ENCODE peak calls at places on chromosomes 16 and 17, in four cellular contexts. L is body of pancreas; D is A549; G is CD8-positive, alpha-beta memory T cell. K is an unnamed sample.

GRCh38 chr17:10119203-10120112 is 78.9 kb downstream of the GAS7 start:
- DNase-seq in G (peak), L (peak), D (no peak), K (no peak)

GRCh38 chr16:85308585-85309540 is 196.6 kb upstream of the CIBAR2 start:
- DNase-seq in L (no peak), G (no peak), D (no peak), K (peak)

GRCh38 chr17:6548034-6548433 is 8.3 kb downstream of the PITPNM3 start:
- DNase-seq in D (no peak), G (no peak), L (no peak), K (no peak)

GRCh38 chr17:2239882-2240430 is 63.6 kb downstream of the SMG6 start:
- DNase-seq in D (peak), L (peak), G (no peak), K (no peak)

GRCh38 chr16:89646270-89646669 is 11.2 kb downstream of the CHMP1A start:
- DNase-seq in L (no peak), D (no peak), G (no peak), K (no peak)

GRCh38 chr17:53313746-53314145 is 509.0 kb upstream of the KIF2B start:
- DNase-seq in L (no peak), D (no peak), G (no peak), K (no peak)

GRCh38 chr17:21360048-21360447 is 16.1 kb upstream of the KCNJ12 start:
- DNase-seq in G (no peak), L (no peak), D (no peak), K (no peak)

GRCh38 chr17:63279498-63280230 is 166.4 kb downstream of the CYB561 start:
- DNase-seq in D (no peak), G (no peak), L (no peak), K (no peak)

GRCh38 chr17:17976931-17977570 is 4.4 kb downstream of the DRC3 start:
- DNase-seq in G (no peak), L (no peak), D (no peak), K (no peak)

GRCh38 chr17:51258756-51259573 is 884 bp downstream of the MBTD1 start:
- DNase-seq in G (no peak), L (peak), D (peak), K (peak)

GRCh38 chr17:63987616-63988478 is 10.3 kb upstream of the PRR29 start:
- DNase-seq in G (no peak), L (no peak), D (no peak), K (no peak)

GRCh38 chr16:8887952-8888560 is 5.9 kb downstream of the LITAFD start:
- DNase-seq in D (no peak), G (no peak), L (peak), K (peak)

GRCh38 chr17:43591750-43592562 is 45.8 kb upstream of the ETV4 start:
- DNase-seq in G (no peak), L (peak), D (no peak), K (peak)

GRCh38 chr17:35416659-35417058 is 15.6 kb downstream of the SLFN12 start:
- DNase-seq in L (no peak), D (no peak), G (no peak), K (no peak)

GRCh38 chr16:58409316-58409973 is 17.2 kb downstream of the GINS3 start:
- DNase-seq in L (peak), D (no peak), G (no peak), K (no peak)

GRCh38 chr17:61565213-61565612 is 25.8 kb downstream of the NACA2 start:
- DNase-seq in G (no peak), L (no peak), D (no peak), K (no peak)

GRCh38 chr17:78779848-78780247 is 2.2 kb downstream of the CYTH1 start:
- DNase-seq in G (no peak), L (peak), D (no peak), K (no peak)

GRCh38 chr16:19755268-19755667 is 37.2 kb downstream of the IQCK start:
- DNase-seq in L (no peak), D (no peak), G (no peak), K (no peak)

GRCh38 chr17:29667969-29668368 is 45.3 kb upstream of the CORO6 start:
- DNase-seq in G (no peak), L (no peak), D (no peak), K (no peak)

GRCh38 chr16:2436110-2436509 is 6.9 kb downstream of the CCNF start:
- DNase-seq in D (no peak), G (no peak), L (no peak), K (no peak)

GRCh38 chr17:57442914-57443571 is 186.7 kb downstream of the MSI2 start:
- DNase-seq in D (no peak), G (no peak), L (no peak), K (peak)

GRCh38 chr16:12319464-12320030 is 343.0 kb downstream of the SNX29 start:
- DNase-seq in L (peak), D (no peak), G (no peak), K (no peak)

GRCh38 chr16:87445486-87445885 is 47.3 kb downstream of the ZCCHC14 start:
- DNase-seq in L (no peak), D (no peak), G (no peak), K (no peak)

GRCh38 chr17:41539979-41540701 is 12.0 kb upstream of the KRT19 start:
- DNase-seq in L (no peak), D (no peak), G (no peak), K (no peak)

GRCh38 chr17:40953876-40954275 is 12.9 kb downstream of the KRT39 start:
- DNase-seq in G (no peak), D (no peak), L (peak), K (no peak)

GRCh38 chr16:30142672-30143346 is 19.8 kb upstream of the MAPK3 start:
- DNase-seq in L (no peak), G (no peak), D (no peak), K (no peak)

GRCh38 chr17:35088647-35088910 is 25.1 kb upstream of the RFFL start:
- DNase-seq in D (no peak), G (no peak), L (peak), K (no peak)

GRCh38 chr17:5209396-5209795 is 17.7 kb upstream of the ZNF594 start:
- DNase-seq in D (no peak), L (no peak), G (no peak), K (no peak)

GRCh38 chr17:7219812-7220592 is at the start of the genes ACADVL and DLG4:
- DNase-seq in D (peak), G (peak), L (peak), K (peak)

GRCh38 chr17:28018439-28019070 is 23.9 kb upstream of the NLK start:
- DNase-seq in L (no peak), G (no peak), D (no peak), K (no peak)

GRCh38 chr16:21626659-21627277 is 25.6 kb downstream of the IGSF6 start:
- DNase-seq in G (no peak), L (peak), D (no peak), K (no peak)

GRCh38 chr17:5629133-5629532 is 44.8 kb upstream of the NLRP1 start:
- DNase-seq in D (no peak), L (no peak), G (no peak), K (no peak)

GRCh38 chr17:77527394-77527793 is 386.6 kb downstream of the SEC14L1 start:
- DNase-seq in L (no peak), D (no peak), G (no peak), K (no peak)

GRCh38 chr16:50268352-50268751 is 2.0 kb downstream of the ADCY7 start:
- DNase-seq in G (no peak), D (no peak), L (no peak), K (peak)

GRCh38 chr16:50038756-50039529 is 13.9 kb downstream of the CNEP1R1 start:
- DNase-seq in G (no peak), L (peak), D (no peak), K (no peak)

GRCh38 chr16:16045311-16045710 is 95.9 kb downstream of the ABCC1 start:
- DNase-seq in G (no peak), L (no peak), D (no peak), K (no peak)

GRCh38 chr16:81493755-81494433 is 49.3 kb downstream of the CMIP start:
- DNase-seq in G (no peak), L (peak), D (peak), K (no peak)

GRCh38 chr16:1538804-1539520 is 5.5 kb downstream of the TMEM204 start:
- DNase-seq in G (no peak), D (no peak), L (no peak), K (no peak)

GRCh38 chr17:9116311-9116820 is 95.1 kb downstream of the NTN1 start:
- DNase-seq in D (no peak), G (no peak), L (no peak), K (no peak)
- H3K27ac ChIP-seq in D (peak), G (no peak), L (no peak), K (no peak)

GRCh38 chr17:80706454-80706853 is 161.8 kb downstream of the RPTOR start:
- DNase-seq in G (no peak), D (no peak), L (no peak), K (no peak)

GRCh38 chr17:80705988-80706387 is 161.3 kb downstream of the RPTOR start:
- DNase-seq in G (no peak), D (no peak), L (no peak), K (no peak)

GRCh38 chr17:80704381-80704819 is 159.8 kb downstream of the RPTOR start:
- DNase-seq in L (no peak), D (no peak), G (no peak), K (no peak)

GRCh38 chr17:80703109-80703508 is 158.5 kb downstream of the RPTOR start:
- DNase-seq in L (no peak), G (no peak), D (no peak), K (no peak)

GRCh38 chr17:80704894-80705293 is 160.3 kb downstream of the RPTOR start:
- DNase-seq in L (no peak), G (no peak), D (no peak), K (no peak)
- H3K27ac ChIP-seq in L (no peak), G (no peak), D (peak), K (no peak)

GRCh38 chr16:4498546-4499195 is 22.5 kb downstream of the HMOX2 start:
- DNase-seq in D (no peak), G (no peak), L (no peak), K (no peak)

GRCh38 chr16:4495766-4496165 is 19.6 kb downstream of the HMOX2 start:
- DNase-seq in G (no peak), L (no peak), D (no peak), K (no peak)

GRCh38 chr16:4499196-4499555 is 23.0 kb downstream of the HMOX2 start:
- DNase-seq in D (no peak), G (no peak), L (no peak), K (no peak)

GRCh38 chr16:4494746-4495490 is 18.7 kb downstream of the HMOX2 start:
- DNase-seq in G (no peak), L (no peak), D (no peak), K (no peak)

GRCh38 chr16:4496305-4496704 is 20.1 kb downstream of the HMOX2 start:
- DNase-seq in G (no peak), L (no peak), D (no peak), K (no peak)
- H3K27ac ChIP-seq in G (no peak), L (no peak), D (no peak), K (no peak)

GRCh38 chr16:66911112-66911511 is 7.6 kb downstream of the CDH16 start:
- DNase-seq in L (no peak), G (no peak), D (no peak), K (no peak)
- H3K27ac ChIP-seq in L (no peak), G (no peak), D (no peak), K (no peak)

DNA sequence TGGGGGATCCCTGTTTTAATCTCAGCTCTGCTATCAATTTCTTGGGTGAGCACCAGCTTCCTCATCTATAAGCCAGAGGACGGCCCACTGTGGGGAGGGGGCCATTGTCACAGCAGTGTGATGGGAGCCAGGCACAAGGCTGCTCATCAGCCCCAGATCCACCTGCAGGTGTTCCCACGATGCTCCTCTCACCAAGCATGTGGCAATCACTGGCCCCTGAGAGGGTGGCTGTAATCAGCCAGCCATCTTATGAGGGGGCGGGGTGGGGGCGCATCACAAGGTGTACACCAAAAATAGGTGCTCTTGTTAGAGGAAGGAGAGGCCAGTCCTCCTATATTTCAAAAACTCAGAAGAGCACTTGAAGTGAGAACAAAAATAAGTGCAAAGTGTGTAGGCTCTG is 31.2 kb downstream of the HNF1B start:
- DNase-seq in G (no peak), L (peak), D (no peak), K (no peak)
- H3K27ac ChIP-seq in G (no peak), L (peak), D (peak), K (no peak)

DNA sequence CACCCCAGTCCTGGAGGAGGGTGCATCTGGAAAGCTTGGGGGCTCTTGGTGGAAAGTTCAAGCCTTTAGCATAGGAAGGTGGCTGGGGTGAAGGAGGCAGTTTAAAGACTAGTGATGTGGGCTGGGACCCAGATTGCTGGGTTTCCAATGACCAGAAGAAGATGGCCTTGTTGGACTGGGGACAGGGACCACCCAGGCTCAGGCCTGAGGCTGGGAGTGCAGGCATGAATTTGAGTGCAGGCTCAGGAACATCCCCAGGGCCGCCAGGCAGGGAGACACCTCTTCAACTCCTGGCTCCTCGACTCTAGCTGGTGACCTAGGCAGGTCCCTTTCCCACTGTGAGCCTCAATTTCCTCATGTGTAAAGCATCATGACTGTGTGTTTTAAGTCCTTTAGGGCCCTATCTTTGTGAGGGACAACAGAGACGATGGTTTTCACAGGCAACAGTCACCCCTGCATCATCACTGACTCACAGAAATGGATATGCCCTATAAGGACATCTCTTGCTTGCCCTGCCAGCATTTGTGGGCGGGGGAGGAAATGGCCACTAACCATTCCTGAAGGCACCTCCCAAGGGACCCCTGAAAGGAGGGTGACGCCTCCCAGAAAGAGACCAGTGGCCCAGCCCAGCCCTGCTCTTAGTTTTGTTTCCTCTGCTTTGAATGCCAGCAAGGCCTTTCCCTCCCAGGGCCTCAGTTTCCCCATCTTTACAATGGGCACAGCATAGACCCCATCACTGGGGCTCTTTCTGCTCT is 11.1 kb downstream of the NLRC5 start:
- DNase-seq in L (peak), G (peak), D (peak), K (peak)
- H3K27ac ChIP-seq in L (no peak), G (peak), D (no peak), K (no peak)

GRCh38 chr17:75075597-75076253 is 12.0 kb upstream of the SLC16A5 start:
- DNase-seq in D (no peak), L (no peak), G (no peak), K (no peak)
- H3K27ac ChIP-seq in D (peak), L (no peak), G (no peak), K (no peak)

GRCh38 chr17:55441544-55441943 is 19.9 kb upstream of the MMD start:
- DNase-seq in D (no peak), L (no peak), G (no peak), K (no peak)

GRCh38 chr17:55444471-55445441 is 23.1 kb upstream of the MMD start:
- DNase-seq in L (peak), D (no peak), G (no peak), K (no peak)

GRCh38 chr17:55442462-55442861 is 20.8 kb upstream of the MMD start:
- DNase-seq in D (no peak), L (no peak), G (no peak), K (no peak)

GRCh38 chr17:55443904-55444303 is 22.3 kb upstream of the MMD start:
- DNase-seq in L (no peak), G (no peak), D (no peak), K (no peak)

DNA sequence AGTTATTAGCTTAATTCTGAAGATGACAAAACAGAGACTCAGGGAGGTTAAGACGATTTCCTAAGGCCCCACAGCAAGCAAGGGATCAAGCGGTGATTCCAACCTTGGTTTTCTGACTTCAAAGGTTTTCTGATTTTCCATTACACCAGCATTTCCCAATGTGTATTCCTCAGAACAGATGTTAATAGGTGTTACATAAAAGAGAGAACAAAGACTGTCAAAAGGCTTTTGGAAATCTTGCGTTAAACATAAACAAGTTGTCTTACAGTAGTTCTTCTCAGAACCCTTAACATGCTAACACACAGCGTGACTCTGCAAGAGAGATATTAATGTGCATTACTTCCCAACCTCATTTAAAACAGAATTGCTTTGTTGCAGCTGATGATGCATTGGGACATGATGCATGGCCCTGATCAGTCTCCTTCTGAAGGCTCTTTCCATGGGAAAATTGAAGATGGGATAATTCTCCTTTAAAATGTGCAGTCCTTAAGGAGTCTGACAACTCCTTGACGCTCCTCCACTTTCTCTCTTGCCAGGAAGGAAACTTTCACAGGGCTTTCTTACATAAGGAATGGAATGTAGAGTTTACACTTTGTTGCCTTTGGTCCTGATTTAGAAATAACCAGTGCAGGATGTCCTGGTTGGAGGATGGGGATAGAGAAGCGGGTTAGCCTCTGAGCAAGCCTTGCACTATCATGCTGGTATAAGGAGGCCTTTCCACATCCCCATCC is 21.5 kb upstream of the MMD start:
- DNase-seq in G (no peak), L (no peak), D (no peak), K (no peak)
- H3K27ac ChIP-seq in G (no peak), L (no peak), D (peak), K (no peak)

GRCh38 chr17:31510273-31511175 is 119.0 kb downstream of the RAB11FIP4 start:
- DNase-seq in L (peak), D (no peak), G (no peak), K (no peak)

GRCh38 chr17:31511176-31511540 is 119.7 kb downstream of the RAB11FIP4 start:
- DNase-seq in L (peak), G (no peak), D (no peak), K (peak)

GRCh38 chr17:31508310-31509094 is 117.0 kb downstream of the RAB11FIP4 start:
- DNase-seq in G (peak), D (peak), L (no peak), K (no peak)

GRCh38 chr17:31509805-31510177 is 118.3 kb downstream of the RAB11FIP4 start:
- DNase-seq in L (peak), G (no peak), D (no peak), K (no peak)

GRCh38 chr17:31509095-31509804 is 117.8 kb downstream of the RAB11FIP4 start:
- DNase-seq in L (no peak), D (no peak), G (no peak), K (no peak)
- H3K27ac ChIP-seq in L (no peak), D (no peak), G (peak), K (no peak)

DNA sequence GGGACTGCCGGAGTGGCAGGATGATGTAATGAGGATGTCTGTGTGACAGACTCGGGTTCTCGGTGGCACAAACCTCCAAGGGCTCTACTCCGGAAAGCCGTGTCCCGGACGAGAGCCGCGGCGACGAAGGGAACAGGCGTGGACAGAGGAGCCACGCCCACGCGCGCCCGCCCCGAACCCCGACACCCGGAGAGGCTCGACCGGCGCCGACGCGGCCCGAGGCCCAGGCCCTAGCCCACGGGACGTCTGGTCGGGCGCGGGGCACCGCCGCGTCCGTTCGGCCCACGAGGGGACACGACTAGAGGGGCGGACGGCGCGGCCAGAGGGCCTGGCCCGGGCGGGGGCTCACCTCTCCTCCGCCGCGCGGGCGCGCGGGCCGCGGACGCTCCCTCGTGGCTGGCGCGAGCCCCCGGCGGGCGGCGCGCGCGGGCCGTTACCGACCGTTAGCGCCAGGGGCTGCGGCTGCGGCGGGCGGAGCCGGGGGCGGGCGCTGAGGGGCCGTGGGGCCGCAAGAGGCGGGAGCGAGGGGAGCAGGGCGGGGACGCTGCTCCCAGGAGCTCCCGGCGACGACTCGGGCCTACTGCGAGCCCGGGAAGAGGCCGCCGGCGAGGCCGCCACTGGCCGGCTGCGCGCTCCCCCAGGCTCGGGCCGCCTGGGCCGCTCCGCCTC is 2.1 kb upstream of the IRX5 start:
- DNase-seq in G (no peak), D (peak), L (peak), K (peak)
- H3K27ac ChIP-seq in G (no peak), D (peak), L (no peak), K (peak)

K was measured in SJCRH30.